ENCODE peak calls at places on chromosomes 1 and 21, in five cellular contexts. One of them, this sample, is unnamed.

GRCh38 chr1:224333309-224333926 is 3.4 kb upstream of the NVL start:
- DNase-seq in hypothalamus: no peak
- DNase-seq in sigmoid colon: no peak
- DNase-seq in fibroblast of the conjunctiva: peak
- DNase-seq in mucosa of gallbladder: no peak
- DNase-seq in this sample: no peak

GRCh38 chr1:36154765-36155559 is 998 bp upstream of the MAP7D1 start:
- DNase-seq in hypothalamus: peak
- DNase-seq in sigmoid colon: no peak
- DNase-seq in fibroblast of the conjunctiva: no peak
- DNase-seq in mucosa of gallbladder: no peak
- DNase-seq in this sample: no peak

GRCh38 chr1:41586230-41586629 is 101.7 kb upstream of the EDN2 start:
- DNase-seq in hypothalamus: no peak
- DNase-seq in sigmoid colon: no peak
- DNase-seq in fibroblast of the conjunctiva: no peak
- DNase-seq in mucosa of gallbladder: no peak
- DNase-seq in this sample: no peak

GRCh38 chr1:63322944-63323865 is 838 bp downstream of the FOXD3 start:
- DNase-seq in hypothalamus: no peak
- DNase-seq in sigmoid colon: peak
- DNase-seq in fibroblast of the conjunctiva: no peak
- DNase-seq in mucosa of gallbladder: no peak
- DNase-seq in this sample: no peak

GRCh38 chr1:225603538-225604354 is 49.2 kb downstream of the ENAH start:
- DNase-seq in hypothalamus: no peak
- DNase-seq in sigmoid colon: no peak
- DNase-seq in fibroblast of the conjunctiva: peak
- DNase-seq in mucosa of gallbladder: no peak
- DNase-seq in this sample: no peak

GRCh38 chr1:119331915-119332314 is 36.7 kb upstream of the HAO2 start:
- DNase-seq in hypothalamus: no peak
- DNase-seq in sigmoid colon: no peak
- DNase-seq in fibroblast of the conjunctiva: no peak
- DNase-seq in mucosa of gallbladder: no peak
- DNase-seq in this sample: no peak

GRCh38 chr1:17281775-17282181 is 26.2 kb upstream of the PADI4 start:
- DNase-seq in hypothalamus: no peak
- DNase-seq in sigmoid colon: peak
- DNase-seq in fibroblast of the conjunctiva: no peak
- DNase-seq in mucosa of gallbladder: no peak
- DNase-seq in this sample: no peak

GRCh38 chr1:29259802-29260441 is 23.6 kb downstream of the PTPRU start:
- DNase-seq in hypothalamus: peak
- DNase-seq in sigmoid colon: peak
- DNase-seq in fibroblast of the conjunctiva: no peak
- DNase-seq in mucosa of gallbladder: peak
- DNase-seq in this sample: no peak

GRCh38 chr1:50060279-50060678 is 36.5 kb upstream of the AGBL4 start:
- DNase-seq in hypothalamus: no peak
- DNase-seq in sigmoid colon: no peak
- DNase-seq in fibroblast of the conjunctiva: no peak
- DNase-seq in mucosa of gallbladder: no peak
- DNase-seq in this sample: no peak

GRCh38 chr21:45539796-45540600 is 2.2 kb downstream of the SLC19A1 start:
- DNase-seq in hypothalamus: no peak
- DNase-seq in sigmoid colon: peak
- DNase-seq in fibroblast of the conjunctiva: no peak
- DNase-seq in mucosa of gallbladder: no peak
- DNase-seq in this sample: no peak

GRCh38 chr1:168112673-168113305 is 23.9 kb downstream of the GPR161 start:
- DNase-seq in hypothalamus: peak
- DNase-seq in sigmoid colon: no peak
- DNase-seq in fibroblast of the conjunctiva: peak
- DNase-seq in mucosa of gallbladder: no peak
- DNase-seq in this sample: peak

GRCh38 chr1:7042322-7043231 is 257.3 kb downstream of the CAMTA1 start:
- DNase-seq in hypothalamus: peak
- DNase-seq in sigmoid colon: no peak
- DNase-seq in fibroblast of the conjunctiva: no peak
- DNase-seq in mucosa of gallbladder: no peak
- DNase-seq in this sample: no peak

GRCh38 chr1:207828485-207829158 is 76.8 kb downstream of the CD46 start:
- DNase-seq in hypothalamus: peak
- DNase-seq in sigmoid colon: peak
- DNase-seq in fibroblast of the conjunctiva: peak
- DNase-seq in mucosa of gallbladder: peak
- DNase-seq in this sample: peak

GRCh38 chr21:26513212-26513611 is 59.9 kb downstream of the CYYR1 start:
- DNase-seq in hypothalamus: no peak
- DNase-seq in sigmoid colon: no peak
- DNase-seq in fibroblast of the conjunctiva: peak
- DNase-seq in mucosa of gallbladder: no peak
- DNase-seq in this sample: no peak

GRCh38 chr1:246139745-246140182 is 367.3 kb downstream of the SMYD3 start:
- DNase-seq in hypothalamus: no peak
- DNase-seq in sigmoid colon: no peak
- DNase-seq in fibroblast of the conjunctiva: peak
- DNase-seq in mucosa of gallbladder: no peak
- DNase-seq in this sample: peak

GRCh38 chr1:204087893-204088528 is 15.1 kb downstream of the SOX13 start:
- DNase-seq in hypothalamus: peak
- DNase-seq in sigmoid colon: peak
- DNase-seq in fibroblast of the conjunctiva: no peak
- DNase-seq in mucosa of gallbladder: no peak
- DNase-seq in this sample: no peak

GRCh38 chr1:34696230-34696629 is 58.6 kb upstream of the GJB5 start:
- DNase-seq in hypothalamus: no peak
- DNase-seq in sigmoid colon: no peak
- DNase-seq in fibroblast of the conjunctiva: no peak
- DNase-seq in mucosa of gallbladder: no peak
- DNase-seq in this sample: no peak

GRCh38 chr1:197618065-197618464 is 157.2 kb downstream of the DENND1B start:
- DNase-seq in hypothalamus: no peak
- DNase-seq in sigmoid colon: no peak
- DNase-seq in fibroblast of the conjunctiva: no peak
- DNase-seq in mucosa of gallbladder: no peak
- DNase-seq in this sample: no peak

GRCh38 chr21:45575993-45576837 is 34.0 kb upstream of the SLC19A1 start:
- DNase-seq in hypothalamus: no peak
- DNase-seq in sigmoid colon: peak
- DNase-seq in fibroblast of the conjunctiva: no peak
- DNase-seq in mucosa of gallbladder: no peak
- DNase-seq in this sample: no peak

GRCh38 chr1:27600500-27601175 is 3.3 kb downstream of the AHDC1 start:
- DNase-seq in hypothalamus: no peak
- DNase-seq in sigmoid colon: no peak
- DNase-seq in fibroblast of the conjunctiva: no peak
- DNase-seq in mucosa of gallbladder: no peak
- DNase-seq in this sample: no peak

GRCh38 chr1:201631037-201631436 is 92.1 kb downstream of the NAV1 start:
- DNase-seq in hypothalamus: peak
- DNase-seq in sigmoid colon: no peak
- DNase-seq in fibroblast of the conjunctiva: no peak
- DNase-seq in mucosa of gallbladder: no peak
- DNase-seq in this sample: no peak

GRCh38 chr1:51433269-51433971 is 85.6 kb downstream of the EPS15 start:
- DNase-seq in hypothalamus: no peak
- DNase-seq in sigmoid colon: no peak
- DNase-seq in fibroblast of the conjunctiva: no peak
- DNase-seq in mucosa of gallbladder: no peak
- DNase-seq in this sample: no peak

GRCh38 chr1:233242827-233243483 is 52.6 kb downstream of the PCNX2 start:
- DNase-seq in hypothalamus: no peak
- DNase-seq in sigmoid colon: no peak
- DNase-seq in fibroblast of the conjunctiva: no peak
- DNase-seq in mucosa of gallbladder: no peak
- DNase-seq in this sample: no peak

GRCh38 chr1:94081566-94082344 is 39.2 kb downstream of the ABCA4 start:
- DNase-seq in hypothalamus: no peak
- DNase-seq in sigmoid colon: no peak
- DNase-seq in fibroblast of the conjunctiva: peak
- DNase-seq in mucosa of gallbladder: no peak
- DNase-seq in this sample: no peak

GRCh38 chr1:226419284-226419683 is 11.4 kb upstream of the PARP1 start:
- DNase-seq in hypothalamus: no peak
- DNase-seq in sigmoid colon: no peak
- DNase-seq in fibroblast of the conjunctiva: no peak
- DNase-seq in mucosa of gallbladder: no peak
- DNase-seq in this sample: no peak

GRCh38 chr1:26280333-26281042 is 602 bp downstream of the SH3BGRL3 start:
- DNase-seq in hypothalamus: no peak
- DNase-seq in sigmoid colon: no peak
- DNase-seq in fibroblast of the conjunctiva: no peak
- DNase-seq in mucosa of gallbladder: no peak
- DNase-seq in this sample: no peak

GRCh38 chr1:6465461-6466005 is 440 bp downstream of the TNFRSF25 start:
- DNase-seq in hypothalamus: no peak
- DNase-seq in sigmoid colon: no peak
- DNase-seq in fibroblast of the conjunctiva: no peak
- DNase-seq in mucosa of gallbladder: no peak
- DNase-seq in this sample: no peak

GRCh38 chr1:202579806-202580205 is 130.4 kb downstream of the SYT2 start:
- DNase-seq in hypothalamus: no peak
- DNase-seq in sigmoid colon: no peak
- DNase-seq in fibroblast of the conjunctiva: peak
- DNase-seq in mucosa of gallbladder: no peak
- DNase-seq in this sample: peak

This sample was measured in AG04450.